ENCODE peak calls at places on chromosomes 7 and 10, in eight cellular contexts. M is heart left ventricle, Q is lower leg skin, O is neural progenitor cell, H is fibroblast of lung, L is brain microvascular endothelial cell, D is Calu3, T is suprapubic skin. X is an unnamed sample.

GRCh38 chr10:15092855-15093408 is 4.2 kb upstream of the RPP38 start:
- DNase-seq in D (no peak), H (no peak), T (no peak), L (no peak), O (no peak), Q (peak; percentile 46), M (no peak), X (no peak)

GRCh38 chr10:96767611-96768010 is 47.3 kb upstream of the PIK3AP1 start:
- DNase-seq in M (no peak), Q (no peak), D (no peak), O (no peak), T (no peak), L (no peak), H (no peak), X (peak; percentile 12)

GRCh38 chr10:1540144-1540543 is 197.2 kb downstream of the ADARB2 start:
- DNase-seq in L (no peak), H (no peak), M (no peak), T (peak; percentile 9), D (no peak), O (no peak), Q (no peak), X (no peak)

GRCh38 chr7:123865517-123866117 is 20.6 kb downstream of the HYAL4 start:
- DNase-seq in H (peak; percentile 48), T (no peak), L (peak; percentile 76), M (peak; percentile 38), O (peak; percentile 58), D (peak; percentile 69), Q (no peak), X (peak; percentile 85)

GRCh38 chr7:24378871-24379608 is 95.0 kb downstream of the NPY start:
- DNase-seq in Q (no peak), T (no peak), H (peak; percentile 89), D (peak; percentile 67), O (no peak), M (no peak), L (peak; percentile 38), X (peak; percentile 59)

GRCh38 chr10:58994226-58995057 is 182.0 kb upstream of the PHYHIPL start:
- DNase-seq in H (peak; percentile 20), D (no peak), T (no peak), M (no peak), O (no peak), L (no peak), Q (no peak), X (no peak)

GRCh38 chr7:48116043-48116442 is 27.0 kb downstream of the UPP1 start:
- DNase-seq in L (no peak), T (no peak), M (no peak), D (no peak), H (no peak), O (no peak), Q (peak; percentile 62), X (no peak)

GRCh38 chr7:100773491-100773890 is 40.1 kb downstream of the ZAN start:
- DNase-seq in T (no peak), H (no peak), M (no peak), D (no peak), Q (no peak), L (no peak), O (no peak), X (no peak)

GRCh38 chr10:14056545-14057332 is 274.0 kb downstream of the FRMD4A start:
- DNase-seq in T (no peak), O (peak; percentile 34), D (no peak), Q (no peak), H (peak; percentile 93), L (peak; percentile 92), M (no peak), X (peak; percentile 88)

GRCh38 chr7:144835166-144835611 is 664 bp downstream of the TPK1 start:
- DNase-seq in L (peak; percentile 48), O (peak; percentile 48), T (peak; percentile 67), D (peak; percentile 45), H (peak; percentile 57), M (peak; percentile 49), Q (peak; percentile 86), X (peak; percentile 59)

GRCh38 chr7:116212859-116213258 is 2.5 kb downstream of the TES start:
- DNase-seq in Q (no peak), D (no peak), H (no peak), O (no peak), L (no peak), T (no peak), M (no peak), X (peak; percentile 72)

GRCh38 chr7:151732834-151733585 is 143.9 kb downstream of the PRKAG2 start:
- DNase-seq in D (no peak), Q (no peak), M (no peak), L (no peak), O (no peak), T (no peak), H (no peak), X (no peak)

GRCh38 chr10:103276251-103276936 is 544 bp upstream of the INA start:
- DNase-seq in L (no peak), H (no peak), M (no peak), T (no peak), D (no peak), O (peak; percentile 9), Q (no peak), X (no peak)

GRCh38 chr7:81120803-81121202 is 202.0 kb upstream of the SEMA3C start:
- DNase-seq in L (no peak), M (no peak), T (no peak), Q (no peak), D (no peak), H (no peak), O (no peak), X (no peak)

GRCh38 chr7:85449478-85449877 is 262.6 kb upstream of the SEMA3D start:
- DNase-seq in L (no peak), T (no peak), Q (no peak), M (no peak), H (no peak), D (no peak), O (no peak), X (no peak)

GRCh38 chr10:15043674-15044073 is at the start of gene OLAH:
- DNase-seq in D (no peak), T (no peak), O (no peak), L (peak; percentile 39), H (no peak), M (no peak), Q (no peak), X (peak; percentile 24)

GRCh38 chr7:92915348-92915747 is 79.0 kb upstream of the CDK6 start:
- DNase-seq in H (no peak), Q (no peak), T (no peak), M (no peak), O (no peak), D (no peak), L (no peak), X (no peak)

GRCh38 chr7:140506788-140507464 is 27.6 kb upstream of the MKRN1 start:
- DNase-seq in O (peak; percentile 60), H (peak; percentile 65), T (no peak), L (peak; percentile 63), D (no peak), M (peak; percentile 71), Q (no peak), X (peak; percentile 39)

GRCh38 chr7:17242504-17242903 is 55.9 kb upstream of the AHR start:
- DNase-seq in L (no peak), M (no peak), H (no peak), T (no peak), Q (no peak), O (no peak), D (no peak), X (no peak)

GRCh38 chr7:107743567-107744344 is at the start of gene CBLL1:
- DNase-seq in O (peak; percentile 97), H (peak; percentile 95), T (peak; percentile 97), D (peak; percentile 94), M (peak; percentile 98), Q (peak; percentile 99), L (peak; percentile 97), X (peak; percentile 97)
- TF ChIP-seq CTCF in O (peak; percentile 64), H (peak; percentile 70), T (peak; percentile 77), D (peak; percentile 44), M (peak; percentile 72), Q (no peak), L (peak; percentile 84), X (peak; percentile 71)

DNA sequence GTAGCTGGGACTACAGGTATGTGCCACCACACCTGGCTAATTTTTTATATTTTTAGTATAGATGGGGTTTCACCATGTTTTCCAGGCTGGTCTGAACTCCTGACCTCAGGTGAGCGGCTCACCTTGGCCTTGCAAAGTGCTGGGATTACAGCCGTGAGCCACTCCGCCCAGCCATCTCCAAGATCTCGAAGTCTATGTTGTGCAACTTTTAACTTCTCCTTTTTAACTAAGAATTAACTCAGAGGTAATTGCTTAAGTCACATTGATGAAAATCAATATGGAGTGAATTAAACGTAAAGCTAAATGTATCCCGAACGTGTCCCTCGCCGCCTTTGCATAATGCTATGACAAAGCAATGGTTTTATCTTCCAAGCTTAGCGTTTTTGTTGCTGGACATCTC is 90.0 kb downstream of the TMEM130 start:
- DNase-seq in O (no peak), T (no peak), H (no peak), L (no peak), M (no peak), Q (no peak), D (no peak), X (no peak)
- TF ChIP-seq CTCF in O (no peak), T (no peak), H (no peak), L (no peak), M (no peak), Q (no peak), D (no peak), X (no peak)

GRCh38 chr7:28018446-28018845 is 162.1 kb downstream of the JAZF1 start:
- DNase-seq in H (peak; percentile 48), Q (no peak), M (no peak), D (no peak), T (no peak), O (no peak), L (peak; percentile 16), X (no peak)

GRCh38 chr7:28016297-28016696 is 164.3 kb downstream of the JAZF1 start:
- DNase-seq in T (no peak), L (no peak), D (no peak), O (no peak), H (no peak), Q (no peak), M (no peak), X (no peak)

GRCh38 chr7:28018020-28018419 is 162.6 kb downstream of the JAZF1 start:
- DNase-seq in Q (no peak), L (no peak), D (no peak), T (no peak), O (no peak), H (no peak), M (no peak), X (no peak)

GRCh38 chr7:28018851-28019465 is 161.6 kb downstream of the JAZF1 start:
- DNase-seq in M (no peak), Q (no peak), L (no peak), T (no peak), O (peak; percentile 25), H (peak; percentile 40), D (no peak), X (no peak)

DNA sequence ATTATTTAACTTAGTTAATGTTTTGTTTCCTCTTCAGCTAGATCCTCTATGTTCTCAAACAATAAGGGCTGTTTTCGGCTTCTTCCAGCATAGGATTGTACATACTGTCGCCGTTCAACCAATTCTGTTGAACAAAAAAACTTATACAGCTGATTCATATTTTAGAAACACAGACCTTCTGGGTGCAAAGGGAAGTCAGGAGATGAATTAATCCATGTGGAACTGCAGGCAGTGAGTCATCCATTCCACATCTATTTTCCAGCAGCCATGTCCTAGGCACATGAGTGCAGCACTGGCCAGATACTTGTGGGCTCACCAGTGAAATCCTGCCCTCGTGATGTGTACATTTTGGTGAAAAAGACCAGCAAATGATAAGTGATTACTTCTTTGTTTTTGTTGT is 163.2 kb downstream of the JAZF1 start:
- DNase-seq in Q (no peak), H (peak; percentile 72), L (peak; percentile 14), M (no peak), D (no peak), T (no peak), O (no peak), X (peak; percentile 27)
- TF ChIP-seq CTCF in Q (no peak), H (no peak), L (no peak), M (no peak), D (no peak), T (no peak), O (no peak), X (no peak)

GRCh38 chr10:27504007-27504890 is at the start of gene RAB18:
- DNase-seq in T (peak; percentile 99), M (peak; percentile 97), O (peak; percentile 97), H (peak; percentile 98), Q (peak; percentile 99), D (peak; percentile 95), L (peak; percentile 98), X (peak; percentile 99)
- TF ChIP-seq CTCF in T (no peak), M (no peak), O (no peak), H (no peak), Q (no peak), D (no peak), L (peak; percentile 10), X (no peak)